ENCODE peak calls at places on chromosomes 11 and 22, in four cellular contexts. One of them, this sample, is unnamed.
A peak's percentile ranks its signal among the peaks of the same experiment; 100 is the strongest.

GRCh38 chr11:58923300-58923788 is 15.9 kb upstream of the GLYATL1 start:
- DNase-seq in GM12891: no peak
- DNase-seq in EH: peak; percentile 60
- DNase-seq in posterior cingulate gyrus: no peak
- DNase-seq in this sample: no peak

GRCh38 chr11:129732926-129733325 is 82.7 kb upstream of the TMEM45B start:
- DNase-seq in GM12891: no peak
- DNase-seq in EH: no peak
- DNase-seq in posterior cingulate gyrus: no peak
- DNase-seq in this sample: no peak

GRCh38 chr11:117903505-117904382 is 25.5 kb downstream of the TMPRSS13 start:
- DNase-seq in GM12891: no peak
- DNase-seq in EH: no peak
- DNase-seq in posterior cingulate gyrus: no peak
- DNase-seq in this sample: no peak

GRCh38 chr11:68403831-68404230 is 56.7 kb upstream of the PPP6R3 start:
- DNase-seq in GM12891: no peak
- DNase-seq in EH: no peak
- DNase-seq in posterior cingulate gyrus: no peak
- DNase-seq in this sample: no peak

GRCh38 chr11:116215471-116216113 is 557.2 kb downstream of the BUD13 start:
- DNase-seq in GM12891: no peak
- DNase-seq in EH: no peak
- DNase-seq in posterior cingulate gyrus: no peak
- DNase-seq in this sample: peak; percentile 50

GRCh38 chr22:22917377-22917776 is 29.8 kb downstream of the IGLL5 start:
- DNase-seq in GM12891: no peak
- DNase-seq in EH: no peak
- DNase-seq in posterior cingulate gyrus: no peak
- DNase-seq in this sample: no peak

GRCh38 chr22:17782158-17782557 is 7.9 kb upstream of the BID start:
- DNase-seq in GM12891: no peak
- DNase-seq in EH: no peak
- DNase-seq in posterior cingulate gyrus: peak; percentile 4
- DNase-seq in this sample: no peak

GRCh38 chr11:80462211-80462610 is 1021.4 kb upstream of the TENM4 start:
- DNase-seq in GM12891: no peak
- DNase-seq in EH: no peak
- DNase-seq in posterior cingulate gyrus: no peak
- DNase-seq in this sample: no peak

GRCh38 chr11:125347261-125347585 is 148.8 kb downstream of the FEZ1 start:
- DNase-seq in GM12891: no peak
- DNase-seq in EH: no peak
- DNase-seq in posterior cingulate gyrus: no peak
- DNase-seq in this sample: no peak

GRCh38 chr11:108985611-108986279 is 320.9 kb downstream of the DDX10 start:
- DNase-seq in GM12891: no peak
- DNase-seq in EH: peak; percentile 72
- DNase-seq in posterior cingulate gyrus: no peak
- DNase-seq in this sample: no peak

GRCh38 chr22:37739611-37740049 is 42.8 kb downstream of the TRIOBP start:
- DNase-seq in GM12891: no peak
- DNase-seq in EH: no peak
- DNase-seq in posterior cingulate gyrus: no peak
- DNase-seq in this sample: no peak